ENCODE peak calls at places on chromosomes 2 and 18, in nine cellular contexts. One of them, this sample, is unnamed. For H4K20me1, H3K4me1 and H3K79me2, the result is how much of the 10 kb centered on the place peaks cover.

GRCh38 chr2:162787616-162788015 is 51.0 kb downstream of the KCNH7 start:
- DNase-seq in fibroblast of lung: no peak
- DNase-seq in neural progenitor cell: no peak
- DNase-seq in mammary epithelial cell: no peak
- DNase-seq in DND-41: no peak
- DNase-seq in PC-9: no peak
- DNase-seq in OCI-LY7: no peak
- DNase-seq in H9: no peak
- DNase-seq in HepG2: no peak
- DNase-seq in this sample: no peak

GRCh38 chr2:95525294-95526035 is 40.9 kb upstream of the TRIM43B start:
- DNase-seq in DND-41: no peak
- DNase-seq in HepG2: no peak
- DNase-seq in mammary epithelial cell: no peak
- DNase-seq in OCI-LY7: no peak
- DNase-seq in fibroblast of lung: peak
- DNase-seq in PC-9: peak
- DNase-seq in H9: no peak
- DNase-seq in neural progenitor cell: no peak
- DNase-seq in this sample: no peak

GRCh38 chr18:60024345-60024744 is 124.5 kb downstream of the PMAIP1 start:
- DNase-seq in mammary epithelial cell: no peak
- DNase-seq in H9: no peak
- DNase-seq in DND-41: no peak
- DNase-seq in HepG2: no peak
- DNase-seq in OCI-LY7: no peak
- DNase-seq in neural progenitor cell: no peak
- DNase-seq in fibroblast of lung: no peak
- DNase-seq in PC-9: no peak
- DNase-seq in this sample: no peak

GRCh38 chr18:72895548-72895947 is 27.8 kb upstream of the NETO1 start:
- DNase-seq in HepG2: no peak
- DNase-seq in PC-9: no peak
- DNase-seq in H9: no peak
- DNase-seq in DND-41: no peak
- DNase-seq in fibroblast of lung: no peak
- DNase-seq in neural progenitor cell: no peak
- DNase-seq in OCI-LY7: no peak
- DNase-seq in mammary epithelial cell: peak
- DNase-seq in this sample: no peak

GRCh38 chr2:136377423-136378382 is 259.8 kb upstream of the CXCR4 start:
- DNase-seq in OCI-LY7: peak
- DNase-seq in PC-9: no peak
- DNase-seq in neural progenitor cell: no peak
- DNase-seq in H9: peak
- DNase-seq in fibroblast of lung: no peak
- DNase-seq in DND-41: no peak
- DNase-seq in HepG2: no peak
- DNase-seq in mammary epithelial cell: no peak
- DNase-seq in this sample: no peak

GRCh38 chr2:225041210-225041870 is 928 bp downstream of the DOCK10 start:
- DNase-seq in HepG2: no peak
- DNase-seq in DND-41: peak
- DNase-seq in fibroblast of lung: peak
- DNase-seq in neural progenitor cell: peak
- DNase-seq in OCI-LY7: peak
- DNase-seq in mammary epithelial cell: peak
- DNase-seq in H9: peak
- DNase-seq in PC-9: no peak
- DNase-seq in this sample: no peak

GRCh38 chr2:127225186-127225960 is 5.3 kb upstream of the CYP27C1 start:
- DNase-seq in OCI-LY7: no peak
- DNase-seq in H9: no peak
- DNase-seq in HepG2: no peak
- DNase-seq in PC-9: peak
- DNase-seq in DND-41: no peak
- DNase-seq in mammary epithelial cell: no peak
- DNase-seq in fibroblast of lung: no peak
- DNase-seq in neural progenitor cell: no peak
- DNase-seq in this sample: no peak

GRCh38 chr2:207617011-207617671 is 8.1 kb downstream of the METTL21A start:
- DNase-seq in neural progenitor cell: peak
- DNase-seq in DND-41: no peak
- DNase-seq in H9: no peak
- DNase-seq in PC-9: peak
- DNase-seq in OCI-LY7: no peak
- DNase-seq in mammary epithelial cell: peak
- DNase-seq in HepG2: no peak
- DNase-seq in fibroblast of lung: peak
- DNase-seq in this sample: no peak

GRCh38 chr2:233063269-233063975 is 3.3 kb downstream of the INPP5D start:
- DNase-seq in DND-41: no peak
- DNase-seq in mammary epithelial cell: no peak
- DNase-seq in OCI-LY7: peak
- DNase-seq in HepG2: peak
- DNase-seq in H9: peak
- DNase-seq in neural progenitor cell: peak
- DNase-seq in fibroblast of lung: no peak
- DNase-seq in PC-9: no peak
- DNase-seq in this sample: peak

GRCh38 chr2:239247401-239248245 is 153.2 kb downstream of the HDAC4 start:
- DNase-seq in PC-9: peak
- DNase-seq in H9: no peak
- DNase-seq in DND-41: no peak
- DNase-seq in HepG2: peak
- DNase-seq in OCI-LY7: no peak
- DNase-seq in neural progenitor cell: no peak
- DNase-seq in fibroblast of lung: no peak
- DNase-seq in mammary epithelial cell: no peak
- DNase-seq in this sample: no peak

GRCh38 chr2:220601674-220602073 is 970.4 kb downstream of the EPHA4 start:
- DNase-seq in OCI-LY7: no peak
- DNase-seq in PC-9: no peak
- DNase-seq in fibroblast of lung: no peak
- DNase-seq in HepG2: no peak
- DNase-seq in mammary epithelial cell: no peak
- DNase-seq in neural progenitor cell: no peak
- DNase-seq in H9: peak
- DNase-seq in DND-41: no peak
- DNase-seq in this sample: no peak

GRCh38 chr2:167940361-167940744 is 307.0 kb downstream of the STK39 start:
- DNase-seq in neural progenitor cell: no peak
- DNase-seq in mammary epithelial cell: no peak
- DNase-seq in H9: no peak
- DNase-seq in PC-9: no peak
- DNase-seq in DND-41: no peak
- DNase-seq in fibroblast of lung: no peak
- DNase-seq in OCI-LY7: no peak
- DNase-seq in HepG2: no peak
- DNase-seq in this sample: no peak

GRCh38 chr2:50143822-50144575 is 887.9 kb downstream of the NRXN1 start:
- DNase-seq in H9: no peak
- DNase-seq in neural progenitor cell: peak
- DNase-seq in OCI-LY7: peak
- DNase-seq in fibroblast of lung: peak
- DNase-seq in mammary epithelial cell: peak
- DNase-seq in PC-9: peak
- DNase-seq in HepG2: peak
- DNase-seq in DND-41: peak
- DNase-seq in this sample: peak

DNA sequence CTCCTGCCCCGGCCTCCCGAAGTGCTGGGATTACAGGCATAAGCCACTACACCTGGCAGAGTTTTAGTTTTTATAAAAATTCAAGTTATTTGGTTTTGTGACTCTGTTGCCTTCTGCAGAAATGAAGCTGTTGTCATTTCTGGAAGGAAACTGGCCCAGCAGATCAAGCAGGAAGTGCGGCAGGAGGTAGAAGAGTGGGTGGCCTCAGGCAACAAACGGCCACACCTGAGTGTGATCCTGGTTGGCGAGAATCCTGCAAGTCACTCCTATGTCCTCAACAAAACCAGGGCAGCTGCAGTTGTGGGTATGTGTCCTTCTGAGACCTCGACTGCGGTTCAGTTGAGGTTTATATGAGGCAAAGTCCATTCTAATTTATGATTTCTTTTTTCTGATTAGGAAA is 7.2 kb downstream of the MTHFD2 start:
- DNase-seq in OCI-LY7: no peak
- DNase-seq in H9: no peak
- DNase-seq in mammary epithelial cell: peak
- DNase-seq in fibroblast of lung: no peak
- DNase-seq in neural progenitor cell: no peak
- DNase-seq in PC-9: peak
- DNase-seq in HepG2: no peak
- DNase-seq in DND-41: no peak
- DNase-seq in this sample: no peak
- H4K20me1 ChIP-seq in OCI-LY7: half or more
- H4K20me1 ChIP-seq in H9: under half
- H4K20me1 ChIP-seq in mammary epithelial cell: under half
- H4K20me1 ChIP-seq in fibroblast of lung: under half
- H4K20me1 ChIP-seq in neural progenitor cell: half or more
- H4K20me1 ChIP-seq in PC-9: half or more
- H4K20me1 ChIP-seq in HepG2: half or more
- H4K20me1 ChIP-seq in DND-41: half or more
- H4K20me1 ChIP-seq in this sample: half or more

DNA sequence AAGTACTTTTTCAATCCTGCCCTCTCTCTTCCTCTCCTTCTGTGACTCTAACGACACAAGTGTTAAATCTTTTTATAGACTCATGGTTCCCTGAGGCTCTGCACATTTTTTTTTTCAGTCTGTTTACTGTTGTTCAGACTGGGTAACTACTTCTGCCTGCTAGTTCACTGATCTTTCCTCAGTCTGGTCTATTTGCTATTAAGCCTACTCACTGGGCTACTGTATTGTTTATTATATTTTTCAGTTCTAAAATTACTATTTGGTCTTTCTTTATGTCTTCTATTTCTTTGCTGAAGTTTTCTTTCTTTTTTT is 21.3 kb downstream of the PPP3R1 start:
- DNase-seq in H9: no peak
- DNase-seq in PC-9: no peak
- DNase-seq in fibroblast of lung: no peak
- DNase-seq in DND-41: no peak
- DNase-seq in HepG2: no peak
- DNase-seq in neural progenitor cell: no peak
- DNase-seq in mammary epithelial cell: no peak
- DNase-seq in OCI-LY7: no peak
- DNase-seq in this sample: no peak
- H3K4me1 ChIP-seq in H9: under half
- H3K4me1 ChIP-seq in PC-9: under half
- H3K4me1 ChIP-seq in fibroblast of lung: under half
- H3K4me1 ChIP-seq in DND-41: under half
- H3K4me1 ChIP-seq in HepG2: under half
- H3K4me1 ChIP-seq in neural progenitor cell: under half
- H3K4me1 ChIP-seq in mammary epithelial cell: under half
- H3K4me1 ChIP-seq in OCI-LY7: under half
- H3K4me1 ChIP-seq in this sample: half or more

GRCh38 chr2:191265311-191266170 is 20.3 kb downstream of the MYO1B start:
- DNase-seq in DND-41: no peak
- DNase-seq in mammary epithelial cell: no peak
- DNase-seq in OCI-LY7: no peak
- DNase-seq in PC-9: no peak
- DNase-seq in HepG2: no peak
- DNase-seq in fibroblast of lung: peak
- DNase-seq in H9: no peak
- DNase-seq in neural progenitor cell: no peak
- DNase-seq in this sample: no peak
- H3K79me2 ChIP-seq in DND-41: under half
- H3K79me2 ChIP-seq in mammary epithelial cell: half or more
- H3K79me2 ChIP-seq in OCI-LY7: under half
- H3K79me2 ChIP-seq in PC-9: under half
- H3K79me2 ChIP-seq in HepG2: half or more
- H3K79me2 ChIP-seq in fibroblast of lung: half or more
- H3K79me2 ChIP-seq in H9: under half
- H3K79me2 ChIP-seq in neural progenitor cell: half or more
- H3K79me2 ChIP-seq in this sample: under half

GRCh38 chr2:73266061-73266891 is 18.0 kb downstream of the FBXO41 start:
- DNase-seq in mammary epithelial cell: no peak
- DNase-seq in OCI-LY7: no peak
- DNase-seq in HepG2: no peak
- DNase-seq in H9: no peak
- DNase-seq in DND-41: no peak
- DNase-seq in neural progenitor cell: no peak
- DNase-seq in fibroblast of lung: peak
- DNase-seq in PC-9: no peak
- DNase-seq in this sample: no peak

GRCh38 chr2:73268368-73268830 is 15.9 kb downstream of the FBXO41 start:
- DNase-seq in PC-9: no peak
- DNase-seq in HepG2: no peak
- DNase-seq in H9: no peak
- DNase-seq in fibroblast of lung: no peak
- DNase-seq in mammary epithelial cell: no peak
- DNase-seq in DND-41: no peak
- DNase-seq in neural progenitor cell: no peak
- DNase-seq in OCI-LY7: no peak
- DNase-seq in this sample: no peak

GRCh38 chr2:73269686-73270465 is 14.4 kb downstream of the FBXO41 start:
- DNase-seq in fibroblast of lung: no peak
- DNase-seq in PC-9: no peak
- DNase-seq in H9: no peak
- DNase-seq in HepG2: no peak
- DNase-seq in neural progenitor cell: no peak
- DNase-seq in mammary epithelial cell: no peak
- DNase-seq in OCI-LY7: no peak
- DNase-seq in DND-41: no peak
- DNase-seq in this sample: no peak

GRCh38 chr2:73267008-73267407 is 17.3 kb downstream of the FBXO41 start:
- DNase-seq in neural progenitor cell: no peak
- DNase-seq in H9: no peak
- DNase-seq in OCI-LY7: no peak
- DNase-seq in PC-9: no peak
- DNase-seq in fibroblast of lung: no peak
- DNase-seq in mammary epithelial cell: no peak
- DNase-seq in HepG2: no peak
- DNase-seq in DND-41: no peak
- DNase-seq in this sample: no peak

DNA sequence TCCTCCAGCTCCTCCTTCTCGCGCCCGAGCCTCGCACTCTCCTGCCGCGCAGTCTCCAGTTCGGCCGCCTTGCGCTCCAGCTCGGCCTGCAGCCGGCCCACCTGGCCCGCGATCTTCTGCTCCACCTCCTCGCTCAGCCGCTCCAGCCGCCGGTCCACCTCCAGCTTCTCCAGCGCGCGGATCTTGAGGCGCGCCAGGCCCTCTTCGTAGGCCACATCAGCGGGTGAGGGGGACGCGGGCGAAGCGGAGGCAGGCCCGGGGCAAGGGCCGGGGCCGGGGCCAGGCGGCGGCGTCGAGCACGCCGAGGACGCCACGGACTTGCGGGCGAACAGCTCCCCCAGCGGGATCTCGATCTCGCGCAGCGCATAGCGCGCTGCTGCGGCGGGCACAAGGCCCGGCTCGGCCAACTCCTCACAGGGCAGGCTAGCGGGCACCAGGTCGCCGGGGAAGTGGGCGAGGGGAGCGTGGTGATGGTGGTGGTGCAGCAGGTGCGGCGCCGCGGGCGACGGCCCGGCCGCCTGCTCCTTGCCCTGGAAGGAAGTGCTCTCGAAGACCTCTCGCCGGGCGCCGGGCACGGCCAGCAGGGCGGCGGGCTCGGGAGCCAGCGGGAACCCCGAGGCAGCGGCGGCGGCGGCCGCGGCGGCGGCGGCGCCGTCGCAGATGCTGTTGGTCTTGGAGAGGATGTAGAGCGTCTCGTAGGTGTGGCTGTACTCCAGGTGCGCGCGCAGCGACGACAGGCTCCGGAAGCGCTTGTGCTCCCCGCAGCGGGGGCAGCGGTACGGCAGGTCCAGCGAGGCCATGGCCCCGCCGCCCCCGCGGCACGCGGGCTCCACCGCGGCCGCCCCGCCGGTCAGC is 15.2 kb downstream of the FBXO41 start:
- DNase-seq in H9: peak
- DNase-seq in neural progenitor cell: peak
- DNase-seq in fibroblast of lung: peak
- DNase-seq in OCI-LY7: peak
- DNase-seq in PC-9: no peak
- DNase-seq in mammary epithelial cell: peak
- DNase-seq in DND-41: no peak
- DNase-seq in HepG2: no peak
- DNase-seq in this sample: peak
- H4K20me1 ChIP-seq in H9: under half
- H4K20me1 ChIP-seq in neural progenitor cell: under half
- H4K20me1 ChIP-seq in fibroblast of lung: under half
- H4K20me1 ChIP-seq in OCI-LY7: under half
- H4K20me1 ChIP-seq in PC-9: under half
- H4K20me1 ChIP-seq in mammary epithelial cell: under half
- H4K20me1 ChIP-seq in DND-41: half or more
- H4K20me1 ChIP-seq in HepG2: under half
- H4K20me1 ChIP-seq in this sample: half or more